ENCODE peak calls at places on chromosomes 13 and 19, in nine cellular contexts. One of them, this sample, is unnamed.
A peak's percentile ranks its signal among the peaks of the same experiment; 100 is the strongest.

GRCh38 chr13:40697711-40698110 is 31.3 kb upstream of the FOXO1 start:
- DNase-seq in upper lobe of right lung: no peak
- DNase-seq in lower leg skin: no peak
- DNase-seq in psoas muscle: no peak
- DNase-seq in cardiac fibroblast: no peak
- DNase-seq in BJ: no peak
- DNase-seq in epithelial cell of esophagus: no peak
- DNase-seq in body of pancreas: no peak
- DNase-seq in RWPE1: no peak
- DNase-seq in this sample: no peak

GRCh38 chr13:75271851-75272250 is 210.1 kb downstream of the TBC1D4 start:
- DNase-seq in upper lobe of right lung: no peak
- DNase-seq in lower leg skin: no peak
- DNase-seq in psoas muscle: no peak
- DNase-seq in cardiac fibroblast: peak; percentile 44
- DNase-seq in BJ: no peak
- DNase-seq in epithelial cell of esophagus: no peak
- DNase-seq in body of pancreas: no peak
- DNase-seq in RWPE1: no peak
- DNase-seq in this sample: no peak

GRCh38 chr13:110925023-110925608 is 10.2 kb upstream of the ANKRD10 start:
- DNase-seq in upper lobe of right lung: no peak
- DNase-seq in lower leg skin: no peak
- DNase-seq in psoas muscle: no peak
- DNase-seq in cardiac fibroblast: peak; percentile 6
- DNase-seq in BJ: no peak
- DNase-seq in epithelial cell of esophagus: no peak
- DNase-seq in body of pancreas: no peak
- DNase-seq in RWPE1: no peak
- DNase-seq in this sample: no peak

GRCh38 chr13:99614465-99614885 is 113.2 kb downstream of the TM9SF2 start:
- DNase-seq in upper lobe of right lung: no peak
- DNase-seq in lower leg skin: no peak
- DNase-seq in psoas muscle: no peak
- DNase-seq in cardiac fibroblast: peak; percentile 25
- DNase-seq in BJ: no peak
- DNase-seq in epithelial cell of esophagus: peak; percentile 91
- DNase-seq in body of pancreas: peak; percentile 75
- DNase-seq in RWPE1: peak; percentile 77
- DNase-seq in this sample: peak; percentile 85

GRCh38 chr13:64234255-64234654 is 2818.6 kb upstream of the PCDH20 start:
- DNase-seq in upper lobe of right lung: no peak
- DNase-seq in lower leg skin: no peak
- DNase-seq in psoas muscle: no peak
- DNase-seq in cardiac fibroblast: peak; percentile 78
- DNase-seq in BJ: no peak
- DNase-seq in epithelial cell of esophagus: peak; percentile 69
- DNase-seq in body of pancreas: no peak
- DNase-seq in RWPE1: no peak
- DNase-seq in this sample: peak; percentile 8

GRCh38 chr13:55244991-55245644 is 1895.6 kb upstream of the PRR20A start:
- DNase-seq in upper lobe of right lung: no peak
- DNase-seq in lower leg skin: no peak
- DNase-seq in psoas muscle: no peak
- DNase-seq in cardiac fibroblast: peak; percentile 1
- DNase-seq in BJ: no peak
- DNase-seq in epithelial cell of esophagus: peak; percentile 9
- DNase-seq in body of pancreas: peak; percentile 23
- DNase-seq in RWPE1: no peak
- DNase-seq in this sample: peak; percentile 46

GRCh38 chr13:43232866-43233265 is 209.5 kb downstream of the DNAJC15 start:
- DNase-seq in upper lobe of right lung: no peak
- DNase-seq in lower leg skin: no peak
- DNase-seq in psoas muscle: no peak
- DNase-seq in cardiac fibroblast: peak; percentile 77
- DNase-seq in BJ: peak; percentile 15
- DNase-seq in epithelial cell of esophagus: peak; percentile 60
- DNase-seq in body of pancreas: peak; percentile 26
- DNase-seq in RWPE1: peak; percentile 42
- DNase-seq in this sample: peak; percentile 95

GRCh38 chr19:19406878-19407639 is 1.6 kb downstream of the GATAD2A start:
- DNase-seq in upper lobe of right lung: no peak
- DNase-seq in lower leg skin: no peak
- DNase-seq in psoas muscle: peak; percentile 65
- DNase-seq in cardiac fibroblast: peak; percentile 63
- DNase-seq in BJ: no peak
- DNase-seq in epithelial cell of esophagus: peak; percentile 64
- DNase-seq in body of pancreas: peak; percentile 58
- DNase-seq in RWPE1: no peak
- DNase-seq in this sample: peak; percentile 59

GRCh38 chr19:56106993-56107392 is 14.1 kb downstream of the ZNF787 start:
- DNase-seq in upper lobe of right lung: no peak
- DNase-seq in lower leg skin: no peak
- DNase-seq in psoas muscle: no peak
- DNase-seq in cardiac fibroblast: no peak
- DNase-seq in BJ: no peak
- DNase-seq in epithelial cell of esophagus: no peak
- DNase-seq in body of pancreas: no peak
- DNase-seq in RWPE1: no peak
- DNase-seq in this sample: no peak

GRCh38 chr19:57566396-57567256 is 7.0 kb upstream of the ZNF550 start:
- DNase-seq in upper lobe of right lung: no peak
- DNase-seq in lower leg skin: no peak
- DNase-seq in psoas muscle: no peak
- DNase-seq in cardiac fibroblast: peak; percentile 56
- DNase-seq in BJ: no peak
- DNase-seq in epithelial cell of esophagus: peak; percentile 57
- DNase-seq in body of pancreas: no peak
- DNase-seq in RWPE1: no peak
- DNase-seq in this sample: peak; percentile 50

GRCh38 chr13:63517376-63517775 is 2101.7 kb upstream of the PCDH20 start:
- DNase-seq in upper lobe of right lung: no peak
- DNase-seq in lower leg skin: no peak
- DNase-seq in psoas muscle: no peak
- DNase-seq in cardiac fibroblast: no peak
- DNase-seq in BJ: peak; percentile 61
- DNase-seq in epithelial cell of esophagus: no peak
- DNase-seq in body of pancreas: no peak
- DNase-seq in RWPE1: no peak
- DNase-seq in this sample: no peak

GRCh38 chr13:109813663-109814062 is 27.3 kb upstream of the IRS2 start:
- DNase-seq in upper lobe of right lung: no peak
- DNase-seq in lower leg skin: no peak
- DNase-seq in psoas muscle: no peak
- DNase-seq in cardiac fibroblast: no peak
- DNase-seq in BJ: no peak
- DNase-seq in epithelial cell of esophagus: no peak
- DNase-seq in body of pancreas: no peak
- DNase-seq in RWPE1: no peak
- DNase-seq in this sample: no peak

GRCh38 chr19:45075215-45076028 is 856 bp downstream of the ZNF296 start:
- DNase-seq in upper lobe of right lung: peak; percentile 96
- DNase-seq in lower leg skin: peak; percentile 94
- DNase-seq in psoas muscle: peak; percentile 84
- DNase-seq in cardiac fibroblast: peak; percentile 18
- DNase-seq in BJ: no peak
- DNase-seq in epithelial cell of esophagus: peak; percentile 77
- DNase-seq in body of pancreas: peak; percentile 77
- DNase-seq in RWPE1: peak; percentile 89
- DNase-seq in this sample: peak; percentile 82

GRCh38 chr13:20544186-20544914 is 18.7 kb upstream of the CRYL1 start:
- DNase-seq in upper lobe of right lung: no peak
- DNase-seq in lower leg skin: no peak
- DNase-seq in psoas muscle: no peak
- DNase-seq in cardiac fibroblast: no peak
- DNase-seq in BJ: no peak
- DNase-seq in epithelial cell of esophagus: no peak
- DNase-seq in body of pancreas: no peak
- DNase-seq in RWPE1: no peak
- DNase-seq in this sample: no peak

GRCh38 chr13:110006304-110006703 is 219.9 kb upstream of the IRS2 start:
- DNase-seq in upper lobe of right lung: no peak
- DNase-seq in lower leg skin: peak; percentile 78
- DNase-seq in psoas muscle: no peak
- DNase-seq in cardiac fibroblast: peak; percentile 88
- DNase-seq in BJ: no peak
- DNase-seq in epithelial cell of esophagus: peak; percentile 88
- DNase-seq in body of pancreas: no peak
- DNase-seq in RWPE1: peak; percentile 69
- DNase-seq in this sample: peak; percentile 96

GRCh38 chr19:33214621-33215020 is 11.0 kb downstream of the SLC7A10 start:
- DNase-seq in upper lobe of right lung: no peak
- DNase-seq in lower leg skin: no peak
- DNase-seq in psoas muscle: peak; percentile 26
- DNase-seq in cardiac fibroblast: peak; percentile 36
- DNase-seq in BJ: no peak
- DNase-seq in epithelial cell of esophagus: peak; percentile 19
- DNase-seq in body of pancreas: no peak
- DNase-seq in RWPE1: no peak
- DNase-seq in this sample: peak; percentile 21
- TF ChIP-seq CTCF in upper lobe of right lung: no peak
- TF ChIP-seq CTCF in lower leg skin: no peak
- TF ChIP-seq CTCF in psoas muscle: no peak
- TF ChIP-seq CTCF in cardiac fibroblast: peak; percentile 21
- TF ChIP-seq CTCF in BJ: peak; percentile 53
- TF ChIP-seq CTCF in epithelial cell of esophagus: peak; percentile 26
- TF ChIP-seq CTCF in body of pancreas: no peak
- TF ChIP-seq CTCF in RWPE1: no peak
- TF ChIP-seq CTCF in this sample: no peak

DNA sequence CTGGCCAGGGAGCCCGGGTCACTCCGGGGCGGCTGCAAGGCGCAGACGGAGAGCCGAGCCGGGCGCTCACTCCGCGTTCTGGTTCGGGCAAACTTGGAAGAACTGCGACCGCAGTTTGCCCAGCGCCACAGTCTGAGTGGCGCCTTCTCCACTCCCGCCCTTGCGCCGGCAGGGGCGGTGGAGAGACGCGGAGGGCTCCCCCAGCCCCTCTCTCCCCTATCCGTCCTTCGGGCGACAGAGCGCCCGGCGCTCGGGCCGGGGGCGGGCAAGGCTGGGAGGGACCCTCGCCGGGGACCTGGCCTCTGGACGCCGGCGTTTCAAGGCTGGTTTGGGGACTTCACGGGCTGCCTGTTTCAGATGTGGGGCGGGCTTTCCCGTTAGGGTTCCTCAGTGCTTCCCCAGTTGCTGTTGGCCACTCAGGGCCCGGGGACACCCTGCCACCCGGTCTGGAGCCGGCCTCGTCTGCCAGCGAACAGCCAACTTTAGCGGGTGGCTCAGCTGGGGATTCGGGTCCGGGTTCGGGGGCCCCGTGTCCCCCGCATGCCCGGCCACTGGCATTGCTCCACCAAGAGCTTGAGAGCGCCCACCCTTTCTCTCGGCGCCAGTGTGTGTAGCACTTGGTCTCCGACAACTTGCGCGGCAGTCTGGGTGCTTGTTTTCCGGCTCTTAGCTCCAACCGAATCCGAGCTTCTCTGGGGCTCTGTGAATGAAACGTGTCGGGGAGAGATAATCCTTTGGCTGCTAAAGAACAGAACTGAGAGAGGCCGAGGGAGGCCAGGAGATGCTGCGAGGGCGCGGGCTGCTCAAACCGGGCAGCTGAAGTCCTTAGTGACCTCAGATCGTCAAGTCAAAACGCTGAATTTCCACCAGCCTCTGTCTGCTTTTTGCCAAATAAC is 1.5 kb downstream of the GPC6 start:
- DNase-seq in upper lobe of right lung: peak; percentile 72
- DNase-seq in lower leg skin: peak; percentile 89
- DNase-seq in psoas muscle: peak; percentile 66
- DNase-seq in cardiac fibroblast: peak; percentile 77
- DNase-seq in BJ: no peak
- DNase-seq in epithelial cell of esophagus: peak; percentile 88
- DNase-seq in body of pancreas: peak; percentile 54
- DNase-seq in RWPE1: no peak
- DNase-seq in this sample: peak; percentile 92
- TF ChIP-seq CTCF in upper lobe of right lung: peak; percentile 33
- TF ChIP-seq CTCF in lower leg skin: no peak
- TF ChIP-seq CTCF in psoas muscle: peak; percentile 15
- TF ChIP-seq CTCF in cardiac fibroblast: peak; percentile 42
- TF ChIP-seq CTCF in BJ: peak; percentile 77
- TF ChIP-seq CTCF in epithelial cell of esophagus: peak; percentile 55
- TF ChIP-seq CTCF in body of pancreas: peak; percentile 5
- TF ChIP-seq CTCF in RWPE1: peak; percentile 52
- TF ChIP-seq CTCF in this sample: peak; percentile 61

DNA sequence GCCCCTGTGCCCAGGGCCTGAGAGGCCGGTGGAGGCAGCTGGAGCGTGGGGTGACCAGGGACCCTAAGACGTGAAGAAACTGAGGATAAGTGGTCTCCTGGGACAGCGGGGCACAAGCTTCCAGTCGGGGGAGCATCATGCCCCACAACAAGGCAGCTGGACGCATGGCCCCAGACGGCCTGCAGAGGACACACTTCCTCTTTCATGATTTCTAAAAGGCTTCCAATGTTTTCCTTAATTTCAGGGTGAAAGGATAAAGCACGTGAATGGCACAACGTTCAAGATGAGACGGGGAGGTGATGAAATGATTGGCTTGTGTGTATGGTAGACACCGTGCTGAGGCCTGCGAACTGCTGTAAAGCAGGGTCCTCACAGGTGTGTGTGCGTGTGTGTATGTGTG is 20.2 kb upstream of the MYDGF start:
- DNase-seq in upper lobe of right lung: no peak
- DNase-seq in lower leg skin: no peak
- DNase-seq in psoas muscle: no peak
- DNase-seq in cardiac fibroblast: no peak
- DNase-seq in BJ: no peak
- DNase-seq in epithelial cell of esophagus: no peak
- DNase-seq in body of pancreas: no peak
- DNase-seq in RWPE1: no peak
- DNase-seq in this sample: no peak
- TF ChIP-seq CTCF in upper lobe of right lung: peak; percentile 16
- TF ChIP-seq CTCF in lower leg skin: no peak
- TF ChIP-seq CTCF in psoas muscle: no peak
- TF ChIP-seq CTCF in cardiac fibroblast: no peak
- TF ChIP-seq CTCF in BJ: no peak
- TF ChIP-seq CTCF in epithelial cell of esophagus: no peak
- TF ChIP-seq CTCF in body of pancreas: no peak
- TF ChIP-seq CTCF in RWPE1: no peak
- TF ChIP-seq CTCF in this sample: no peak

GRCh38 chr19:480016-480855 is 16.1 kb upstream of the MADCAM1 start:
- DNase-seq in upper lobe of right lung: peak; percentile 90
- DNase-seq in lower leg skin: peak; percentile 93
- DNase-seq in psoas muscle: peak; percentile 89
- DNase-seq in cardiac fibroblast: peak; percentile 72
- DNase-seq in BJ: no peak
- DNase-seq in epithelial cell of esophagus: no peak
- DNase-seq in body of pancreas: peak; percentile 87
- DNase-seq in RWPE1: no peak
- DNase-seq in this sample: no peak
- TF ChIP-seq CTCF in upper lobe of right lung: peak; percentile 58
- TF ChIP-seq CTCF in lower leg skin: no peak
- TF ChIP-seq CTCF in psoas muscle: peak; percentile 56
- TF ChIP-seq CTCF in cardiac fibroblast: peak; percentile 62
- TF ChIP-seq CTCF in BJ: peak; percentile 51
- TF ChIP-seq CTCF in epithelial cell of esophagus: peak; percentile 25
- TF ChIP-seq CTCF in body of pancreas: peak; percentile 79
- TF ChIP-seq CTCF in RWPE1: no peak
- TF ChIP-seq CTCF in this sample: no peak

This sample was measured in MCF 10A.